ENCODE peak calls at places on chromosomes 7 and 10, in six cellular contexts. One of them, this sample, is unnamed.

GRCh38 chr10:114577133-114577532 is 80.9 kb downstream of the ABLIM1 start:
- DNase-seq in HepG2: no peak
- DNase-seq in K562: no peak
- DNase-seq in GM12878: no peak
- DNase-seq in endothelial cell of umbilical vein: peak
- DNase-seq in A549: no peak
- DNase-seq in this sample: no peak

GRCh38 chr10:50224330-50224952 is 26.9 kb downstream of the ASAH2 start:
- DNase-seq in HepG2: peak
- DNase-seq in K562: no peak
- DNase-seq in GM12878: peak
- DNase-seq in endothelial cell of umbilical vein: peak
- DNase-seq in A549: peak
- DNase-seq in this sample: peak

GRCh38 chr7:101606176-101606923 is 22.7 kb downstream of the MYL10 start:
- DNase-seq in HepG2: no peak
- DNase-seq in K562: no peak
- DNase-seq in GM12878: no peak
- DNase-seq in endothelial cell of umbilical vein: no peak
- DNase-seq in A549: no peak
- DNase-seq in this sample: no peak

GRCh38 chr7:151010307-151011096 is 13.8 kb downstream of the ATG9B start:
- DNase-seq in HepG2: no peak
- DNase-seq in K562: peak
- DNase-seq in GM12878: no peak
- DNase-seq in endothelial cell of umbilical vein: no peak
- DNase-seq in A549: no peak
- DNase-seq in this sample: no peak

GRCh38 chr7:79410345-79410744 is 43.1 kb downstream of the MAGI2 start:
- DNase-seq in HepG2: no peak
- DNase-seq in K562: no peak
- DNase-seq in GM12878: no peak
- DNase-seq in endothelial cell of umbilical vein: no peak
- DNase-seq in A549: no peak
- DNase-seq in this sample: no peak

GRCh38 chr10:27450225-27450624 is 53.9 kb upstream of the RAB18 start:
- DNase-seq in HepG2: no peak
- DNase-seq in K562: no peak
- DNase-seq in GM12878: no peak
- DNase-seq in endothelial cell of umbilical vein: no peak
- DNase-seq in A549: no peak
- DNase-seq in this sample: no peak

GRCh38 chr7:28028471-28028870 is 152.1 kb downstream of the JAZF1 start:
- DNase-seq in HepG2: no peak
- DNase-seq in K562: no peak
- DNase-seq in GM12878: no peak
- DNase-seq in endothelial cell of umbilical vein: no peak
- DNase-seq in A549: no peak
- DNase-seq in this sample: no peak

GRCh38 chr7:106568680-106569499 is 92.1 kb downstream of the CCDC71L start:
- DNase-seq in HepG2: no peak
- DNase-seq in K562: peak
- DNase-seq in GM12878: no peak
- DNase-seq in endothelial cell of umbilical vein: no peak
- DNase-seq in A549: no peak
- DNase-seq in this sample: peak

GRCh38 chr7:70774895-70775527 is 356.9 kb upstream of the GALNT17 start:
- DNase-seq in HepG2: no peak
- DNase-seq in K562: no peak
- DNase-seq in GM12878: no peak
- DNase-seq in endothelial cell of umbilical vein: no peak
- DNase-seq in A549: no peak
- DNase-seq in this sample: no peak

GRCh38 chr7:155066417-155066950 is 3.6 kb upstream of the HTR5A start:
- DNase-seq in HepG2: no peak
- DNase-seq in K562: no peak
- DNase-seq in GM12878: no peak
- DNase-seq in endothelial cell of umbilical vein: peak
- DNase-seq in A549: no peak
- DNase-seq in this sample: no peak

GRCh38 chr7:107622429-107622828 is 38.2 kb upstream of the SLC26A4 start:
- DNase-seq in HepG2: no peak
- DNase-seq in K562: no peak
- DNase-seq in GM12878: no peak
- DNase-seq in endothelial cell of umbilical vein: peak
- DNase-seq in A549: no peak
- DNase-seq in this sample: peak

GRCh38 chr10:79038841-79039201 is 29.9 kb upstream of the ZMIZ1 start:
- DNase-seq in HepG2: no peak
- DNase-seq in K562: peak
- DNase-seq in GM12878: no peak
- DNase-seq in endothelial cell of umbilical vein: no peak
- DNase-seq in A549: no peak
- DNase-seq in this sample: no peak

GRCh38 chr7:85067371-85067770 is 119.5 kb downstream of the SEMA3D start:
- DNase-seq in HepG2: no peak
- DNase-seq in K562: no peak
- DNase-seq in GM12878: no peak
- DNase-seq in endothelial cell of umbilical vein: no peak
- DNase-seq in A549: no peak
- DNase-seq in this sample: no peak

GRCh38 chr7:28674359-28674782 is 262.1 kb downstream of the CREB5 start:
- DNase-seq in HepG2: peak
- DNase-seq in K562: no peak
- DNase-seq in GM12878: no peak
- DNase-seq in endothelial cell of umbilical vein: peak
- DNase-seq in A549: no peak
- DNase-seq in this sample: no peak

GRCh38 chr7:1142051-1142635 is 17.9 kb downstream of the ZFAND2A start:
- DNase-seq in HepG2: no peak
- DNase-seq in K562: no peak
- DNase-seq in GM12878: no peak
- DNase-seq in endothelial cell of umbilical vein: no peak
- DNase-seq in A549: no peak
- DNase-seq in this sample: no peak

GRCh38 chr7:77811895-77812685 is 13.5 kb downstream of the PHTF2 start:
- DNase-seq in HepG2: peak
- DNase-seq in K562: no peak
- DNase-seq in GM12878: no peak
- DNase-seq in endothelial cell of umbilical vein: peak
- DNase-seq in A549: no peak
- DNase-seq in this sample: no peak

GRCh38 chr10:71301371-71301916 is 17.6 kb upstream of the SLC29A3 start:
- DNase-seq in HepG2: no peak
- DNase-seq in K562: no peak
- DNase-seq in GM12878: no peak
- DNase-seq in endothelial cell of umbilical vein: no peak
- DNase-seq in A549: no peak
- DNase-seq in this sample: no peak

GRCh38 chr10:132489704-132490534 is 47.7 kb upstream of the INPP5A start:
- DNase-seq in HepG2: no peak
- DNase-seq in K562: no peak
- DNase-seq in GM12878: no peak
- DNase-seq in endothelial cell of umbilical vein: no peak
- DNase-seq in A549: no peak
- DNase-seq in this sample: no peak

GRCh38 chr7:76048668-76048988 is 722 bp downstream of the MDH2 start:
- DNase-seq in HepG2: no peak
- DNase-seq in K562: no peak
- DNase-seq in GM12878: no peak
- DNase-seq in endothelial cell of umbilical vein: no peak
- DNase-seq in A549: peak
- DNase-seq in this sample: no peak

GRCh38 chr7:77940647-77941046 is 142.1 kb downstream of the PHTF2 start:
- DNase-seq in HepG2: peak
- DNase-seq in K562: peak
- DNase-seq in GM12878: no peak
- DNase-seq in endothelial cell of umbilical vein: peak
- DNase-seq in A549: peak
- DNase-seq in this sample: peak

GRCh38 chr7:40263752-40264390 is 129.1 kb downstream of the SUGCT start:
- DNase-seq in HepG2: peak
- DNase-seq in K562: no peak
- DNase-seq in GM12878: no peak
- DNase-seq in endothelial cell of umbilical vein: no peak
- DNase-seq in A549: no peak
- DNase-seq in this sample: no peak

GRCh38 chr7:105067691-105068090 is 53.7 kb downstream of the KMT2E start:
- DNase-seq in HepG2: no peak
- DNase-seq in K562: no peak
- DNase-seq in GM12878: no peak
- DNase-seq in endothelial cell of umbilical vein: no peak
- DNase-seq in A549: no peak
- DNase-seq in this sample: no peak

GRCh38 chr10:125103466-125104377 is 56.6 kb downstream of the CTBP2 start:
- DNase-seq in HepG2: no peak
- DNase-seq in K562: no peak
- DNase-seq in GM12878: no peak
- DNase-seq in endothelial cell of umbilical vein: no peak
- DNase-seq in A549: no peak
- DNase-seq in this sample: no peak

GRCh38 chr7:31493714-31494181 is 20.1 kb upstream of the ITPRID1 start:
- DNase-seq in HepG2: peak
- DNase-seq in K562: no peak
- DNase-seq in GM12878: no peak
- DNase-seq in endothelial cell of umbilical vein: no peak
- DNase-seq in A549: no peak
- DNase-seq in this sample: peak

GRCh38 chr7:25615603-25616002 is 387.3 kb upstream of the NPVF start:
- DNase-seq in HepG2: no peak
- DNase-seq in K562: no peak
- DNase-seq in GM12878: no peak
- DNase-seq in endothelial cell of umbilical vein: no peak
- DNase-seq in A549: no peak
- DNase-seq in this sample: peak
- TF ChIP-seq POLR2A in HepG2: no peak
- TF ChIP-seq POLR2A in K562: no peak
- TF ChIP-seq POLR2A in GM12878: no peak
- TF ChIP-seq POLR2A in endothelial cell of umbilical vein: no peak
- TF ChIP-seq POLR2A in A549: no peak
- TF ChIP-seq POLR2A in this sample: no peak

GRCh38 chr10:97916586-97916985 is 66.9 kb downstream of the GOLGA7B start:
- DNase-seq in HepG2: no peak
- DNase-seq in K562: no peak
- DNase-seq in GM12878: no peak
- DNase-seq in endothelial cell of umbilical vein: no peak
- DNase-seq in A549: no peak
- DNase-seq in this sample: peak
- TF ChIP-seq MYC in HepG2: no peak
- TF ChIP-seq MYC in K562: no peak
- TF ChIP-seq MYC in GM12878: no peak
- TF ChIP-seq MYC in endothelial cell of umbilical vein: no peak
- TF ChIP-seq MYC in A549: no peak
- TF ChIP-seq MYC in this sample: no peak

DNA sequence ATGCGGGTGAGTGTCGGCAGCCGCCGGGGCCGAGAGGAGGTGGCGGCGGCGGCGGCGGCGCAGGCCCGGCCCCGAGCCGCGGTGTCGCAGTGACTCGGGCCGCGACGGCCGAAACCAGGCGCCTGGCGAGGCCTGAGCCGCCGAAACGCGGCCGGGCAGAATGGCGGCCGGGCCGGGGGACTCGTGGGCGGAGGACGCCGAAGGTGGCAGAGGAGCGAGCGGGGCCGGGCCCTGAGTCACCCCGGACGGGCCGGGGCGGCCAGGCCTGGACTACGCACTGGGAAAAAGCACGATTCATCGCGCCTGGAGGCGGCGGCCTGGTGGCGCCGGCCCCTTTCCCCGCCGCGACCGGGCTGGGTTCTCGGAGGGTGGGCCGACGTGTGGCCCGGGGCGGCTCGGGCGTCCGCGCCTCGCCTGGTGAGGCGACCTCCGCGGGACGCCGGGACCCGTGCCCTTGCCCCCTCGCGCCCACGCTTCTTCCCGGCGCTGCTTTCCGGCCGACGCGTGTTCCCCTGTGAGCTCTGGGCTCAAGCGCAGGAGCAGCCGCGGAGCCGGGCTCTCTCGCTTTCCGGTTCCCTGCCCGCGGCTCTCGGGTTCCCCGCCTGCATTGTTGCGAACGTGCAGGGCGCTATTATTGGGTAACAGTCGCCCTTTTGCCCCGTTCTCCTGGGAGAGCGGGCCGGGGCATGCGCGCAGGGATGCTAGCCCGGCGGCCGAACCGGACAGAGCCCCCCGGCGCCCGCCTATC is 495 bp downstream of the CUL1 start:
- DNase-seq in HepG2: peak
- DNase-seq in K562: peak
- DNase-seq in GM12878: no peak
- DNase-seq in endothelial cell of umbilical vein: peak
- DNase-seq in A549: peak
- DNase-seq in this sample: peak
- TF ChIP-seq POLR2A in HepG2: peak
- TF ChIP-seq POLR2A in K562: peak
- TF ChIP-seq POLR2A in GM12878: peak
- TF ChIP-seq POLR2A in endothelial cell of umbilical vein: peak
- TF ChIP-seq POLR2A in A549: peak
- TF ChIP-seq POLR2A in this sample: peak

GRCh38 chr10:97795886-97796285 is 24.1 kb upstream of the SFRP5 start:
- DNase-seq in HepG2: no peak
- DNase-seq in K562: no peak
- DNase-seq in GM12878: no peak
- DNase-seq in endothelial cell of umbilical vein: no peak
- DNase-seq in A549: no peak
- DNase-seq in this sample: no peak

GRCh38 chr10:97800474-97800873 is 28.7 kb upstream of the SFRP5 start:
- DNase-seq in HepG2: no peak
- DNase-seq in K562: no peak
- DNase-seq in GM12878: no peak
- DNase-seq in endothelial cell of umbilical vein: no peak
- DNase-seq in A549: no peak
- DNase-seq in this sample: no peak

GRCh38 chr10:97796651-97797050 is 24.9 kb upstream of the SFRP5 start:
- DNase-seq in HepG2: no peak
- DNase-seq in K562: no peak
- DNase-seq in GM12878: no peak
- DNase-seq in endothelial cell of umbilical vein: no peak
- DNase-seq in A549: no peak
- DNase-seq in this sample: no peak

GRCh38 chr10:97801449-97801848 is 29.6 kb upstream of the SFRP5 start:
- DNase-seq in HepG2: no peak
- DNase-seq in K562: no peak
- DNase-seq in GM12878: no peak
- DNase-seq in endothelial cell of umbilical vein: no peak
- DNase-seq in A549: no peak
- DNase-seq in this sample: no peak

DNA sequence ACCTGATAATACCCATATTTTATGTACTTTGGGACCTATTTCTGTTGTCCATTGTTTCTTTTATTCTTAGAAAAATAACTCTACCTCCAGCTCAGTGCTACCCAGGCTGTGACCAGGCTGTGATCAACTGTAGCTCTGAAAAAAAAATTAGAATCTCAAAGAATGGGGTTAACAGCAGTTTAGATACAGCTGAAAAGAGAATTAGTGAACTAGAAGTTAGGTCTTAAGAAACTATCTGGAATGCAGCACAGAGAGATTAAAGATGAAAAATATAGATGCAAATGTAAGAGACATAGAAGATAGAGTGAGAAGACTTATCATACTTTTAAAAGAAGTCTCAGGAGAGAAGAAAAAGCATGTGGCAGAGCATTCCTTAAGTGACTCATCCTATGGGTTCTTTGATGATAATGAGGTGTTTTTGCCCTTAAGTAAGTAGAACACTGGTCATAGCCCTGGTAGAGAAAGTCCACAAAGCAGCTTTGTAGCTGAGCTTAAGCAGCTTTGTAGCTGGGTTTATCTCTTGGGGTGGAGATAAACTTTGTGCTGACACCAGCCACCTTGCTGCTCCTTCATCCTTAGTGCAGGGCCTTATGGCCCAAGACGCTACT is 27.3 kb upstream of the SFRP5 start:
- DNase-seq in HepG2: no peak
- DNase-seq in K562: no peak
- DNase-seq in GM12878: no peak
- DNase-seq in endothelial cell of umbilical vein: no peak
- DNase-seq in A549: no peak
- DNase-seq in this sample: no peak
- TF ChIP-seq MYC in HepG2: no peak
- TF ChIP-seq MYC in K562: no peak
- TF ChIP-seq MYC in GM12878: no peak
- TF ChIP-seq MYC in endothelial cell of umbilical vein: no peak
- TF ChIP-seq MYC in A549: no peak
- TF ChIP-seq MYC in this sample: no peak

This sample was measured in NB4.